ENCODE peak calls at places on chromosome 2, in eight cellular contexts. C is spleen, B is endothelial cell of umbilical vein, U is sigmoid colon, S is A549, X is adrenal gland, P is heart left ventricle, W is suprapubic skin. R is an unnamed sample.

GRCh38 chr2:5818947-5819346 is 126.8 kb downstream of the SOX11 start:
- DNase-seq in C (no peak), B (no peak), U (no peak), S (no peak), X (no peak), P (no peak), W (no peak), R (no peak)

GRCh38 chr2:97698530-97698929 is 14.8 kb upstream of the ZAP70 start:
- DNase-seq in C (no peak), B (no peak), U (no peak), S (no peak), X (no peak), P (no peak), W (no peak), R (no peak)

GRCh38 chr2:188983427-188984101 is 9.4 kb downstream of the COL3A1 start:
- DNase-seq in C (no peak), B (peak; percentile 37), U (no peak), S (no peak), X (no peak), P (no peak), W (no peak), R (no peak)

GRCh38 chr2:33616873-33617272 is 17.8 kb upstream of the FAM98A start:
- DNase-seq in C (no peak), B (no peak), U (no peak), S (no peak), X (no peak), P (no peak), W (no peak), R (no peak)

GRCh38 chr2:183215917-183216316 is 91.7 kb downstream of the NUP35 start:
- DNase-seq in C (no peak), B (peak; percentile 61), U (no peak), S (no peak), X (no peak), P (no peak), W (no peak), R (no peak)

GRCh38 chr2:170963386-170963785 is 34.3 kb downstream of the GORASP2 start:
- DNase-seq in C (no peak), B (no peak), U (no peak), S (no peak), X (no peak), P (no peak), W (no peak), R (no peak)

GRCh38 chr2:70083344-70084156 is 3.7 kb upstream of the PCBP1 start:
- DNase-seq in C (no peak), B (no peak), U (peak; percentile 48), S (peak; percentile 67), X (no peak), P (no peak), W (no peak), R (no peak)

GRCh38 chr2:121561617-121562268 is 31.1 kb downstream of the RNU4ATAC start:
- DNase-seq in C (no peak), B (no peak), U (no peak), S (no peak), X (peak; percentile 45), P (no peak), W (no peak), R (no peak)

GRCh38 chr2:175393851-175394250 is 212.3 kb upstream of the ATP5MC3 start:
- DNase-seq in C (no peak), B (no peak), U (no peak), S (no peak), X (no peak), P (no peak), W (no peak), R (no peak)

GRCh38 chr2:27428978-27429541 is 629 bp downstream of the NRBP1 start:
- DNase-seq in C (peak; percentile 97), B (peak; percentile 90), U (peak; percentile 91), S (peak; percentile 89), X (peak; percentile 93), P (peak; percentile 92), W (peak; percentile 86), R (peak; percentile 71)

GRCh38 chr2:144304127-144304665 is 215.7 kb downstream of the ZEB2 start:
- DNase-seq in C (no peak), B (no peak), U (no peak), S (no peak), X (no peak), P (no peak), W (no peak), R (no peak)

GRCh38 chr2:240896871-240897692 is 1.1 kb upstream of the MAB21L4 start:
- DNase-seq in C (no peak), B (no peak), U (no peak), S (no peak), X (no peak), P (peak; percentile 50), W (no peak), R (no peak)

GRCh38 chr2:209872675-209873074 is 101.0 kb downstream of the UNC80 start:
- DNase-seq in C (no peak), B (no peak), U (no peak), S (peak; percentile 17), X (peak; percentile 23), P (no peak), W (no peak), R (peak; percentile 59)

GRCh38 chr2:186306754-186307153 is 179.3 kb upstream of the ZC3H15 start:
- DNase-seq in C (no peak), B (no peak), U (no peak), S (no peak), X (no peak), P (no peak), W (no peak), R (no peak)

GRCh38 chr2:128421286-128421685 is 102.6 kb upstream of the HS6ST1 start:
- DNase-seq in C (peak; percentile 61), B (no peak), U (no peak), S (no peak), X (no peak), P (peak; percentile 4), W (peak; percentile 48), R (peak; percentile 7)

GRCh38 chr2:132974477-132975050 is 304.6 kb upstream of the LYPD1 start:
- DNase-seq in C (no peak), B (no peak), U (no peak), S (no peak), X (no peak), P (no peak), W (no peak), R (no peak)

GRCh38 chr2:234032301-234032856 is 18.1 kb upstream of the SPP2 start:
- DNase-seq in C (no peak), B (peak; percentile 57), U (no peak), S (peak; percentile 37), X (no peak), P (no peak), W (no peak), R (no peak)

GRCh38 chr2:188675391-188676011 is 298.7 kb upstream of the COL3A1 start:
- DNase-seq in C (no peak), B (peak; percentile 50), U (no peak), S (no peak), X (no peak), P (no peak), W (no peak), R (no peak)

GRCh38 chr2:19357383-19358241 is 811 bp downstream of the OSR1 start:
- DNase-seq in C (no peak), B (no peak), U (no peak), S (no peak), X (no peak), P (no peak), W (no peak), R (no peak)

GRCh38 chr2:201149064-201149820 is 33.3 kb downstream of the CFLAR start:
- DNase-seq in C (no peak), B (peak; percentile 76), U (no peak), S (peak; percentile 92), X (no peak), P (no peak), W (no peak), R (no peak)

GRCh38 chr2:160367887-160368286 is 125.7 kb downstream of the RBMS1 start:
- DNase-seq in C (no peak), B (no peak), U (no peak), S (peak; percentile 34), X (peak; percentile 46), P (no peak), W (no peak), R (no peak)

GRCh38 chr2:121071058-121071504 is 213.9 kb downstream of the TFCP2L1 start:
- DNase-seq in C (no peak), B (peak; percentile 34), U (peak; percentile 77), S (peak; percentile 53), X (peak; percentile 82), P (peak; percentile 81), W (no peak), R (peak; percentile 76)

GRCh38 chr2:127753374-127753773 is 52.1 kb downstream of the SFT2D3 start:
- DNase-seq in C (no peak), B (no peak), U (no peak), S (no peak), X (no peak), P (no peak), W (no peak), R (no peak)

GRCh38 chr2:3078684-3079083 is 298.9 kb downstream of the EIPR1 start:
- DNase-seq in C (no peak), B (no peak), U (no peak), S (peak; percentile 42), X (no peak), P (no peak), W (no peak), R (no peak)

GRCh38 chr2:186889291-186889886 is 40.4 kb upstream of the ZSWIM2 start:
- DNase-seq in C (no peak), B (no peak), U (no peak), S (no peak), X (no peak), P (no peak), W (no peak), R (no peak)

GRCh38 chr2:220915087-220915486 is 657.0 kb downstream of the EPHA4 start:
- DNase-seq in C (no peak), B (no peak), U (no peak), S (no peak), X (no peak), P (no peak), W (no peak), R (no peak)

GRCh38 chr2:180722551-180723239 is 257.7 kb upstream of the UBE2E3 start:
- DNase-seq in C (no peak), B (no peak), U (no peak), S (no peak), X (no peak), P (no peak), W (no peak), R (no peak)

GRCh38 chr2:119792907-119793312 is 33.2 kb downstream of the PTPN4 start:
- DNase-seq in C (no peak), B (no peak), U (no peak), S (no peak), X (no peak), P (no peak), W (no peak), R (no peak)
- TF ChIP-seq POLR2A in C (no peak), B (no peak), U (no peak), S (no peak), X (no peak), P (no peak), W (no peak), R (no peak)

GRCh38 chr2:216354236-216354788 is 18.0 kb downstream of the MARCHF4 start:
- DNase-seq in C (no peak), B (no peak), U (no peak), S (no peak), X (no peak), P (no peak), W (no peak), R (no peak)
- H3K4me1 ChIP-seq in C (no peaks in the 10 kb centered on the region), B (peaks cover 3% of the 10 kb centered on the region), U (no peaks in the 10 kb centered on the region), S (peaks cover 24% of the 10 kb centered on the region), X (no peaks in the 10 kb centered on the region), P (no peaks in the 10 kb centered on the region), W (no peaks in the 10 kb centered on the region), R (no peaks in the 10 kb centered on the region)

GRCh38 chr2:225100856-225101294 is 58.6 kb upstream of the DOCK10 start:
- DNase-seq in C (no peak), B (peak; percentile 57), U (no peak), S (peak; percentile 91), X (no peak), P (no peak), W (no peak), R (no peak)
- H3K27ac ChIP-seq in C (no peak overlapping the region), B (peak overlapping the region; percentile 90), U (no peak overlapping the region), S (peak overlapping the region; percentile 93), X (no peak overlapping the region), P (no peak overlapping the region), W (no peak overlapping the region), R (no peak overlapping the region)

GRCh38 chr2:216849987-216850386 is 9.9 kb downstream of the TNP1 start:
- DNase-seq in C (no peak), B (no peak), U (peak; percentile 75), S (no peak), X (peak; percentile 65), P (peak; percentile 82), W (no peak), R (no peak)
- TF ChIP-seq POLR2A in C (no peak), B (no peak), U (no peak), S (no peak), X (no peak), P (no peak), W (no peak), R (no peak)